ENCODE peak calls at places on chromosomes 6 and 20, in nine cellular contexts. G is breast epithelium, K is body of pancreas, D is A549, A is ovary, B is heart left ventricle, Z is lower leg skin, F is IMR-90, U is upper lobe of left lung. E is an unnamed sample.

GRCh38 chr6:79601020-79601609 is 30.0 kb upstream of the SH3BGRL2 start:
- DNase-seq in G (no peak), K (peak), D (peak), A (no peak), B (no peak), Z (no peak), F (peak), U (no peak), E (peak)

GRCh38 chr6:158564243-158565121 is 4.6 kb downstream of the TMEM181 start:
- DNase-seq in G (peak), K (no peak), D (no peak), A (no peak), B (no peak), Z (peak), F (no peak), U (no peak), E (no peak)

GRCh38 chr6:158642805-158643489 is 1.6 kb downstream of the DYNLT1 start:
- DNase-seq in G (no peak), K (no peak), D (no peak), A (no peak), B (no peak), Z (peak), F (peak), U (no peak), E (no peak)

GRCh38 chr6:106103728-106104109 is 17.6 kb downstream of the PRDM1 start:
- DNase-seq in G (no peak), K (no peak), D (no peak), A (no peak), B (no peak), Z (no peak), F (no peak), U (no peak), E (no peak)

GRCh38 chr6:15662246-15663056 is at the start of gene DTNBP1:
- DNase-seq in G (peak), K (peak), D (peak), A (peak), B (peak), Z (peak), F (peak), U (peak), E (peak)

GRCh38 chr6:41073968-41074691 is 1.4 kb downstream of the NFYA start:
- DNase-seq in G (no peak), K (no peak), D (no peak), A (no peak), B (no peak), Z (no peak), F (peak), U (no peak), E (no peak)

GRCh38 chr6:34792605-34793500 is 970 bp downstream of the BLTP3A start:
- DNase-seq in G (no peak), K (peak), D (peak), A (peak), B (no peak), Z (peak), F (peak), U (no peak), E (peak)

GRCh38 chr6:3389390-3390167 is 67.3 kb downstream of the SLC22A23 start:
- DNase-seq in G (no peak), K (no peak), D (no peak), A (peak), B (no peak), Z (peak), F (peak), U (no peak), E (no peak)

GRCh38 chr6:30678964-30679726 is 6.3 kb upstream of the DHX16 start:
- DNase-seq in G (peak), K (peak), D (peak), A (peak), B (peak), Z (peak), F (peak), U (peak), E (no peak)

GRCh38 chr6:40586800-40587201 is 363 bp downstream of the LRFN2 start:
- DNase-seq in G (no peak), K (peak), D (no peak), A (peak), B (no peak), Z (no peak), F (no peak), U (peak), E (no peak)

GRCh38 chr20:17860306-17861197 is 108.0 kb downstream of the SNX5 start:
- DNase-seq in G (no peak), K (no peak), D (no peak), A (no peak), B (no peak), Z (no peak), F (no peak), U (no peak), E (no peak)

GRCh38 chr20:17858450-17859001 is 110.1 kb downstream of the SNX5 start:
- DNase-seq in G (no peak), K (no peak), D (no peak), A (no peak), B (no peak), Z (no peak), F (no peak), U (no peak), E (no peak)

GRCh38 chr20:17857639-17858449 is 110.8 kb downstream of the SNX5 start:
- DNase-seq in G (no peak), K (no peak), D (no peak), A (no peak), B (no peak), Z (no peak), F (no peak), U (no peak), E (no peak)

GRCh38 chr20:17859002-17859615 is 109.5 kb downstream of the SNX5 start:
- DNase-seq in G (no peak), K (peak), D (no peak), A (no peak), B (no peak), Z (no peak), F (no peak), U (no peak), E (no peak)

DNA sequence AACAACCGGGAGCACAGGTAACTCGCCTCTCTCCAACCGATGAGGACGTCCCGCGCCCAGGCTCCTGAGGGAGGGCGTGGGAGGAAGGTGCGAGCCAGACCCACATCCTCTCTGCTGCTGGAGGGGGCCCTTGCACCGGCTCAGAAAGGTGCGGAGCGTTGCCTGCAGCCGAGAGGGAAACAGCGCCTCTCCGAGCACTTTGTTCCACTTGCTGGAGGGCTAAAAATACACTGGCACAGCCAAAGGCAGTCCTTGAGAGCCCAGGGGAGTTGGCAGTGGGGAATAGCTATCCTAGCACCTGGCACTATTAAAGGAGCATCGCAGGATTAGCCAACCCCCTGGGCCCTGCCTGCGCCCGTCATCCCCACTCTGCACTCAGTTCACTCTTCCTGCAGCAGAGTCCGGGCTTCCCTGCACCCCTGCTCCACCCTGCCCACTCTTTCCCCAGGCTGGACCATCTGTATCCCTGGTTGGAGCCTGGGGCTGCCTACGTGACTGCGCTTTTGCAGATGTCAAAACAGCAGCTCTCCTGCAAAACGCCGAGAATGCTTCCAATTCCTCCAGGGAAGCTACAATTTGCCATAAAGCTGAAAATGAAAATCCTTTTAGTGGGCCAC is 108.9 kb downstream of the SNX5 start:
- DNase-seq in G (no peak), K (peak), D (no peak), A (no peak), B (no peak), Z (no peak), F (no peak), U (peak), E (no peak)
- TF ChIP-seq POLR2A in G (no peak), K (no peak), D (no peak), A (no peak), B (no peak), Z (no peak), F (no peak), U (no peak), E (no peak)

GRCh38 chr20:32438331-32438858 is 80.3 kb downstream of the ASXL1 start:
- DNase-seq in G (no peak), K (no peak), D (no peak), A (no peak), B (no peak), Z (peak), F (no peak), U (no peak), E (no peak)

GRCh38 chr20:32440069-32440757 is 82.1 kb downstream of the ASXL1 start:
- DNase-seq in G (no peak), K (no peak), D (no peak), A (peak), B (no peak), Z (peak), F (no peak), U (no peak), E (no peak)

GRCh38 chr20:32437391-32438074 is 79.4 kb downstream of the ASXL1 start:
- DNase-seq in G (no peak), K (no peak), D (peak), A (no peak), B (no peak), Z (peak), F (no peak), U (no peak), E (no peak)

GRCh38 chr20:32440758-32441078 is 82.6 kb downstream of the ASXL1 start:
- DNase-seq in G (no peak), K (no peak), D (no peak), A (peak), B (no peak), Z (peak), F (no peak), U (no peak), E (no peak)

GRCh38 chr20:32439132-32439829 is 81.2 kb downstream of the ASXL1 start:
- DNase-seq in G (no peak), K (no peak), D (no peak), A (peak), B (no peak), Z (peak), F (peak), U (no peak), E (no peak)
- TF ChIP-seq POLR2A in G (no peak), K (no peak), D (no peak), A (no peak), B (no peak), Z (no peak), F (no peak), U (no peak), E (no peak)

DNA sequence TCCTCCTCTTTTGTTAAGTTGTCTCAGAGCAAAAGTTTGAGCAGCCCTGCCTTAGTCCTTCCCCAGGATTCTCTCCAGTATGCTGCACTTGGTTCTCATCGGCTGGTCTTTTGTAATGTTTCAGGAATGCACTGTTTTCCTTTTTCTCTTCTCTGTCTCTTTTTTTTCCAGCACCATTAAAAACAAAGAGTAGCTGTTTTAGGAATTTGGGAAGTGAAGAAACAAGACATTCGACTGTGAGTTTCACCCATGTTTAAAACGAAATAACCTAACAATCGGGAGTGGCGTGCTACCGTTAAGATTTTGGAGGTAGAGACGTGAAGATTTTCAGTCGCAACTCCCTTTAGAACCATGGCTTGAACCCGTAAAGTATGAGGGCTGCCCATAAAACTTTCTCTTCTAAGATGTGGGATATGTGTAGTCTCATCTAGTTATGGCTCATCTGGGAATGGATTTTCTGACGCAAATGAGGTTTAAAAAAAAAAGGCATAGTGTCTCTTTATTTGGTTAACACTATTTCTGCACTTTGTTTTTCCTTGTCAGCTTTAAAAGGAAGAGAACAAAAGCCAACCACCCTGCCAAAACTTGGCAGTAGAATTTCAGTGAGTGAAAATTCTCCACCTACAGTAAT is 35.9 kb upstream of the RAB23 start:
- DNase-seq in G (no peak), K (no peak), D (no peak), A (no peak), B (no peak), Z (no peak), F (peak), U (no peak), E (no peak)
- TF ChIP-seq POLR2A in G (no peak), K (no peak), D (no peak), A (no peak), B (no peak), Z (no peak), F (no peak), U (no peak), E (no peak)

GRCh38 chr6:46777476-46778346 is 15.5 kb upstream of the MEP1A start:
- DNase-seq in G (no peak), K (no peak), D (no peak), A (no peak), B (no peak), Z (no peak), F (no peak), U (no peak), E (no peak)
- TF ChIP-seq POLR2A in G (no peak), K (no peak), D (no peak), A (no peak), B (no peak), Z (no peak), F (no peak), U (no peak), E (no peak)

GRCh38 chr6:113632220-113632864 is 224.8 kb upstream of the MARCKS start:
- DNase-seq in G (no peak), K (peak), D (peak), A (peak), B (no peak), Z (peak), F (peak), U (no peak), E (peak)
- TF ChIP-seq POLR2A in G (no peak), K (peak), D (no peak), A (no peak), B (no peak), Z (no peak), F (peak), U (peak), E (peak)

GRCh38 chr20:62476074-62476838 is 461 bp upstream of the GATA5 start:
- DNase-seq in G (no peak), K (peak), D (peak), A (no peak), B (peak), Z (no peak), F (no peak), U (peak), E (no peak)
- TF ChIP-seq POLR2A in G (no peak), K (no peak), D (peak), A (no peak), B (no peak), Z (no peak), F (no peak), U (no peak), E (no peak)

GRCh38 chr20:62489186-62489939 is 13.6 kb upstream of the GATA5 start:
- DNase-seq in G (no peak), K (no peak), D (peak), A (no peak), B (no peak), Z (no peak), F (no peak), U (peak), E (peak)
- TF ChIP-seq POLR2A in G (no peak), K (no peak), D (no peak), A (no peak), B (no peak), Z (no peak), F (no peak), U (no peak), E (peak)

GRCh38 chr6:125834347-125834746 is 43.6 kb downstream of the NCOA7 start:
- DNase-seq in G (no peak), K (no peak), D (no peak), A (no peak), B (no peak), Z (no peak), F (no peak), U (no peak), E (no peak)
- TF ChIP-seq POLR2A in G (no peak), K (no peak), D (no peak), A (no peak), B (no peak), Z (no peak), F (no peak), U (no peak), E (no peak)

DNA sequence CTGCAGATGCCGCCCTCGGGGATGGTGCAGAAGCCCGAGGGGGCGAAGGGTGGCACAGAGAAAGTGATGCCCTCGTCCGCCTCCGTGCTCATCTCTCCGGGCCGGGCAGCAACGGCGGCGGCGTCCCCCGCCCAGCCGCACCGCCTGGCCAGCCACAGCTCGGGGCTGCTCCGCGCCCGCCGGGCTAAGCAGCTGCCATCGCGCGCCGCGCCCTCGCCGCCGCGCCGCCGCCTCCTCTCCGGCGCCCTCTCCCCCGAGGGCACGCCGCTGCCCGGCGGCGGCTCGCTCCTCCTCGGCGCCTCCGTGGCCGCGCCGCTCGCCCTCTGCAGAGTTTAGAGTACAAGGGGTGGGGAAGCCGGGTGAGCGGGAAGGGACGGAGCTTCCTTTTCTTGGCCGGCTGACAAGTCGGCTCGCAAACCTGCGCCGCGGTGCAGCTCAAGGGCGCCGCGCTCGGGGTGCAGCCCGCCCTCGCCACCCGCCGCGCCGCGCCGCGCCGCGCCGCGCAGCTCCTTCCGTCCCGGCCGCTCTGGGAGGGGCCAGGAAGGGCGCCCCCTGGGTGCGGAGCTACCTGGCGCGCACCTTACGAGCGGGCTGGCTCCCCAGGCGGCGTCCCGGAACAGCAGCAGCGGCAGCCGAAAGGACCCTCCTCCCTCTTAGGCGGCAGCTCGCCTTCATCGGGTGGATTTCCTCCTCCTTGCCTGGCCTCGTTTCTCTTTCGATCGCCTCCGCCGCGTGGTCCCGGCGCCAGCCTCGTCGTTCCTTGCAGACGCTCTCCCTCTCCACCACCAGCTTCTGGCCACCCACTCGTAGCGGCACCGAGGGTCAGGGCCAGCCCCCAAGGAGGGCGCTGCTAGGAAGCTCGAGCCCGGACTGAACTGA is at the start of gene MAP3K5:
- DNase-seq in G (peak), K (peak), D (peak), A (peak), B (peak), Z (peak), F (peak), U (peak), E (peak)
- TF ChIP-seq POLR2A in G (no peak), K (peak), D (peak), A (peak), B (no peak), Z (no peak), F (no peak), U (peak), E (peak)

GRCh38 chr6:100880901-100881706 is at the start of gene ASCC3:
- DNase-seq in G (peak), K (peak), D (peak), A (peak), B (peak), Z (peak), F (peak), U (peak), E (peak)
- TF ChIP-seq POLR2A in G (peak), K (peak), D (peak), A (peak), B (no peak), Z (no peak), F (peak), U (peak), E (peak)